ENCODE peak calls at places on chromosomes 6 and 20, in four cellular contexts. X is BE2C, G is choroid plexus epithelial cell, M is ovary. T is an unnamed sample.

GRCh38 chr20:63701051-63701328 is 4.5 kb downstream of the TNFRSF6B start:
- DNase-seq in X (no peak), G (no peak), M (no peak), T (no peak)

GRCh38 chr6:139801571-139802321 is 427.3 kb upstream of the CITED2 start:
- DNase-seq in G (peak), X (no peak), M (no peak), T (peak)

GRCh38 chr6:75210885-75211739 is 5.3 kb upstream of the COL12A1 start:
- DNase-seq in G (peak), X (peak), M (peak), T (peak)

GRCh38 chr6:21593927-21594421 is 423 bp downstream of the SOX4 start:
- DNase-seq in M (peak), X (peak), G (peak), T (peak)

GRCh38 chr6:8084586-8084985 is 17.8 kb downstream of the EEF1E1 start:
- DNase-seq in M (no peak), G (peak), X (no peak), T (peak)

GRCh38 chr20:63891061-63892002 is 3.6 kb upstream of the DNAJC5 start:
- DNase-seq in M (no peak), G (no peak), X (no peak), T (no peak)

GRCh38 chr6:42523158-42523814 is 40.5 kb upstream of the UBR2 start:
- DNase-seq in X (no peak), G (peak), M (no peak), T (no peak)

GRCh38 chr6:15148356-15149058 is 97.4 kb upstream of the JARID2 start:
- DNase-seq in X (no peak), M (no peak), G (peak), T (peak)

GRCh38 chr20:56748476-56749377 is 119.6 kb downstream of the TFAP2C start:
- DNase-seq in X (no peak), M (no peak), G (no peak), T (no peak)

GRCh38 chr20:50690979-50691584 is at the start of gene RIPOR3:
- DNase-seq in G (peak), X (peak), M (peak), T (no peak)

GRCh38 chr20:44802702-44803101 is 7.6 kb downstream of the RIMS4 start:
- DNase-seq in X (no peak), G (no peak), M (no peak), T (no peak)

GRCh38 chr6:36650848-36651247 is 27.7 kb upstream of the CDKN1A start:
- DNase-seq in M (no peak), G (no peak), X (no peak), T (no peak)

GRCh38 chr20:57450419-57450818 is 59.2 kb downstream of the RBM38 start:
- DNase-seq in G (peak), M (no peak), X (peak), T (peak)

GRCh38 chr6:56727097-56727845 is 84.6 kb upstream of the DST start:
- DNase-seq in G (peak), M (no peak), X (no peak), T (peak)

GRCh38 chr20:3739054-3739925 is 6.8 kb downstream of the HSPA12B start:
- DNase-seq in X (no peak), G (no peak), M (no peak), T (peak)

GRCh38 chr6:167093406-167093921 is 29.4 kb upstream of the CCR6 start:
- DNase-seq in M (no peak), G (no peak), X (no peak), T (no peak)

GRCh38 chr20:64140421-64140820 is 23.8 kb upstream of the MYT1 start:
- DNase-seq in X (no peak), M (no peak), G (no peak), T (no peak)

GRCh38 chr20:54669054-54669390 is 193.6 kb downstream of the DOK5 start:
- DNase-seq in X (no peak), M (no peak), G (no peak), T (no peak)

GRCh38 chr6:41813469-41813868 is 26.0 kb downstream of the TOMM6 start:
- DNase-seq in X (no peak), M (no peak), G (no peak), T (no peak)

GRCh38 chr6:7726416-7727149 is 684 bp downstream of the BMP6 start:
- DNase-seq in G (no peak), X (no peak), M (no peak), T (no peak)

GRCh38 chr6:27290065-27290849 is 21.8 kb downstream of the POM121L2 start:
- DNase-seq in G (peak), X (peak), M (no peak), T (peak)

GRCh38 chr20:43667341-43668132 is 623 bp downstream of the MYBL2 start:
- DNase-seq in X (peak), G (no peak), M (no peak), T (no peak)

GRCh38 chr6:143236151-143236788 is 175.6 kb downstream of the AIG1 start:
- DNase-seq in M (no peak), G (peak), X (peak), T (no peak)

GRCh38 chr20:45545754-45546453 is 1.3 kb downstream of the EPPIN start:
- DNase-seq in M (no peak), G (peak), X (no peak), T (peak)

GRCh38 chr6:1215023-1215422 is 96.9 kb upstream of the FOXQ1 start:
- DNase-seq in X (no peak), M (no peak), G (no peak), T (no peak)
- TF ChIP-seq CTCF in X (no peak), M (no peak), G (no peak), T (no peak)

GRCh38 chr20:25015986-25016385 is 23.4 kb upstream of the APMAP start:
- DNase-seq in X (no peak), G (no peak), M (no peak), T (no peak)

GRCh38 chr20:25018841-25019240 is 26.3 kb upstream of the APMAP start:
- DNase-seq in G (no peak), X (no peak), M (no peak), T (no peak)

GRCh38 chr20:25018425-25018824 is 25.9 kb upstream of the APMAP start:
- DNase-seq in M (no peak), X (no peak), G (no peak), T (no peak)

GRCh38 chr20:25016471-25016870 is 23.9 kb upstream of the APMAP start:
- DNase-seq in X (no peak), M (no peak), G (no peak), T (no peak)

DNA sequence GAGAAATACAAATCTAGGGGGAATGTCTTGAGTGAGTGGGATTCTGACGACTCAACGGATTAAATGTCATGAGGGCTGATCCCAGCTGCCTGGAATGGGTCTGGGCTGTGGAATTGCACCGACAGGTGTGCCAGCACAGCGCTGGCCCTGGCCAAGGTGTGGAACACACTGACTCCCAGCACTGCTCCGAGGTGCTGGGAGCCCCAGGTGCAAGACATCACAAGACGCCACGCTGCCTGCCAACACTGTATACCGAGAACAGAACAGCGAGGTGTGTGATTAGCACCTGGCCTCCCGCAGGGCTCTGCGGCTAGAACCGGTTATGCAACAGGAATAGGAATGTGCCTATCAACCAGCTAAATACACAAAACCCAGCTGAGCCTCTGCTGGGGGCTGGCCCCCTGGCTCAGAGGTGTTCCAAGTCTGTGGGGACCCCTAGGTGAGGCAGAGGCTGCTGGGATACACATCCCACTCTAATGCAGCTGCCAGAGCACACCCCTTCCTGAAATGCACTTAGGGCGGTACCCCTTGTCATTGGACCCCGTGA is 24.8 kb upstream of the APMAP start:
- DNase-seq in X (no peak), G (no peak), M (no peak), T (no peak)
- H3K4me3 ChIP-seq in X (no peak), G (no peak), M (no peak), T (no peak)

DNA sequence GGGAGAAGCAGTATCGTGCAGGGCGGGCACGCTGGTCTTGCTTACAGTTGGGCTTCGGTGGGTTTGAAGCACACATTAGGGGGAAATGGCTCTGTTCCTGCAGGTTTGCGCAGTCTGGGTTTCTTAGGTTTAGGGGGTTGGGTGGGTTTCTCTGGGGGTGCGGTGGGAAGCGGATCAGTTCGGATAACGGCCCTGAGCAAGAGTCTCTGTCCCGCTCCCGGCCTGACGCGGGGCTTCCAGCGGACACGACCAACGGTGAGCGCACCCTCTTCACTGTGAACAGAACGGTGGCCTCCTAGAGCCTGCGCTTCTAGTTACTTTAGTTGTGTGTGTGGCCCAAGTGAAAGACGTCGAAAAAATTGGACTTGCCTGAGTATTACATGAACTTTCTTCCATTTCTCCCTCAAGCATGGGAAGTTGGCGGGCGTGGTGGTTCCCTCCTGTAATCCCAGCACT is 635 bp upstream of the ELOVL2 start:
- DNase-seq in M (no peak), G (no peak), X (no peak), T (no peak)
- TF ChIP-seq CTCF in M (no peak), G (no peak), X (no peak), T (no peak)

DNA sequence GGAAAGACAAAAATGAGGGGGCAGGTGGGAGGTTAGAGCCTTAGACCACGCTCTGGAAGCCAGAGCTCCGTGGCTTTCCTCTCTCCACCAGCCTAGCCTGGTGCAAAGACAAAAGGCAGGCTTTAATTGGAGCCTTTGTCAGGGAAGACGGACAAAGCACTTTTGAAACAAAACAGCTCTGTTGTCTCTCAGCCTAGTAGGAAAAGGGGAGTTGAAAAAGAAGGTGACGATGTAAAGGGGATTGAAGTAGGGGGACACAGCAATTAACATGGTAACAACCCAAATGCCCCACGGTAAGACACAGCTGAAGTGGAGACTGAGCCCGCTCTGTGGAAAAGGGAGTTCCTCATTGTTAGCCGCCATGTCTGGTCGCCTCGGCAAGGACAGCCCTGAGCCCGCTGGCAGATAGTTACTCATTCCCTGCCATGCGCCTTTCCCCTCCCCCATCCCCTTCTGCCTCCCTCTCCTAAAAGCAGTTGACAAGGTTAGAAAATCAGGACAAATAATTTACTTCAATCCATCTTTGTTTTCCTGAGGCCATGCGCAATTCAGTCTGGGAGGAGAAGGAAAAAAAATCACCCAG is 93.0 kb downstream of the TCP11 start:
- DNase-seq in G (no peak), X (no peak), M (peak), T (no peak)
- H3K4me3 ChIP-seq in G (no peak), X (no peak), M (no peak), T (no peak)

GRCh38 chr6:29602564-29603361 is 17.8 kb downstream of the OR2H2 start:
- DNase-seq in X (peak), G (peak), M (no peak), T (peak)
- TF ChIP-seq CTCF in X (peak), G (peak), M (no peak), T (peak)

GRCh38 chr20:23085415-23086055 is 589 bp downstream of the CD93 start:
- DNase-seq in X (no peak), G (no peak), M (no peak), T (no peak)

GRCh38 chr20:23084282-23084844 is 1.8 kb downstream of the CD93 start:
- DNase-seq in M (no peak), X (no peak), G (no peak), T (no peak)

GRCh38 chr20:23082846-23083552 is 3.1 kb downstream of the CD93 start:
- DNase-seq in M (peak), X (no peak), G (no peak), T (peak)

GRCh38 chr20:23084845-23085355 is 1.2 kb downstream of the CD93 start:
- DNase-seq in G (no peak), X (no peak), M (no peak), T (no peak)

GRCh38 chr20:23083553-23084220 is 2.4 kb downstream of the CD93 start:
- DNase-seq in G (no peak), M (no peak), X (no peak), T (no peak)
- H3K4me3 ChIP-seq in G (no peak), M (peak), X (no peak), T (no peak)

T was measured in fibroblast of pulmonary artery.